ENCODE peak calls at places on chromosome 5, in five cellular contexts. F, N, B, R and Z are unnamed samples.
A peak's percentile ranks its signal among the peaks of the same experiment; 100 is the strongest.

GRCh38 chr5:34474573-34475021 is 181.5 kb upstream of the RAI14 start:
- DNase-seq in N (peak; percentile 40), F (peak; percentile 38), R (peak; percentile 64), B (no peak), Z (no peak)

GRCh38 chr5:32964246-32964645 is 253.1 kb downstream of the NPR3 start:
- DNase-seq in B (no peak), F (no peak), R (no peak), N (no peak), Z (no peak)

GRCh38 chr5:88675159-88675757 is 207.7 kb downstream of the MEF2C start:
- DNase-seq in B (no peak), F (no peak), R (no peak), N (no peak), Z (no peak)

GRCh38 chr5:148808864-148809642 is 17.4 kb upstream of the ADRB2 start:
- DNase-seq in B (peak; percentile 58), N (no peak), F (no peak), R (peak; percentile 38), Z (no peak)

GRCh38 chr5:134460551-134460950 is 48.9 kb upstream of the CDKN2AIPNL start:
- DNase-seq in N (no peak), B (no peak), R (no peak), F (no peak), Z (no peak)

GRCh38 chr5:34657550-34657921 is 1.4 kb downstream of the RAI14 start:
- DNase-seq in R (peak; percentile 37), F (no peak), N (peak; percentile 16), B (no peak), Z (no peak)

GRCh38 chr5:69265931-69266330 is 31.2 kb downstream of the CDK7 start:
- DNase-seq in F (no peak), R (peak; percentile 36), B (no peak), N (peak; percentile 15), Z (peak; percentile 85)

GRCh38 chr5:87912419-87912818 is 356.2 kb downstream of the TMEM161B start:
- DNase-seq in N (no peak), R (no peak), B (no peak), F (no peak), Z (no peak)

GRCh38 chr5:113612060-113612496 is 98.6 kb downstream of the YTHDC2 start:
- DNase-seq in N (peak; percentile 7), B (no peak), R (peak; percentile 39), F (no peak), Z (no peak)

GRCh38 chr5:175736652-175737051 is 78.8 kb downstream of the HRH2 start:
- DNase-seq in B (no peak), N (no peak), R (no peak), F (no peak), Z (no peak)

GRCh38 chr5:181100121-181101015 is 30.6 kb downstream of the OR2V1 start:
- DNase-seq in F (no peak), R (no peak), N (no peak), B (no peak), Z (peak; percentile 59)

DNA sequence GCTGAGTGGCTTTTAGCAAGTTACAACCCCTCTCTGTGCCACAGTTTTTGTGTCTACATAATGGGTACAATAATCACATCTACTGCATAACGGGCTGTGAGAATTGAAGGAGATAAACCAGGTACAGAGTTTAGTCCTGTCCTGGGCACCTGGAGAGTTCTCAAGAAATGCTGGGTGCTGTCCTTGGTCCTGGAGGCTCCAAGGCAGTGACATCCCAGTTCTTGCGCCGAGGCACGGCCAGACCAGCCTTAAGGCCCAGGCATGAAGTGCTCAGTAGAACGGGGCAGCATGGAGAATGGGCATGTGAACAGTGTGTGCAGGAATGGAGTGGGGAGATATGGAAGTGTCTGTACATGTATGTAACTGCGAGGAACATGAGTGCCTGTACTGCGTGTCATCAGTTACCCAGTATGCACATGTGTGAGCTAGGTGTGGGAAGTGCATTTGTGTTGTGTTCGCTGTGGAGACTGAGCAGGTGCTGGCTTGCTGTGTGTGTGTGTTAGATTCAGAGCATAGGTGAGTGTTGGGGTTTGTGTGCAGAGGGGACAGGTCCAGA is 6.3 kb upstream of the UNC5A start:
- DNase-seq in F (peak; percentile 40), N (no peak), B (no peak), R (peak; percentile 52), Z (peak; percentile 86)
- TF ChIP-seq SUZ12 in F (no peak), N (no peak), B (no peak), R (no peak), Z (no peak)

GRCh38 chr5:16619136-16619535 is 2.3 kb upstream of the RETREG1 start:
- DNase-seq in F (no peak), N (no peak), R (no peak), B (no peak), Z (no peak)
- TF ChIP-seq SUZ12 in F (no peak), N (no peak), R (no peak), B (no peak), Z (no peak)

GRCh38 chr5:136070486-136071285 is 41.9 kb downstream of the TGFBI start:
- DNase-seq in F (no peak), R (no peak), N (no peak), B (no peak), Z (no peak)
- TF ChIP-seq SUZ12 in F (no peak), R (no peak), N (no peak), B (no peak), Z (no peak)

DNA sequence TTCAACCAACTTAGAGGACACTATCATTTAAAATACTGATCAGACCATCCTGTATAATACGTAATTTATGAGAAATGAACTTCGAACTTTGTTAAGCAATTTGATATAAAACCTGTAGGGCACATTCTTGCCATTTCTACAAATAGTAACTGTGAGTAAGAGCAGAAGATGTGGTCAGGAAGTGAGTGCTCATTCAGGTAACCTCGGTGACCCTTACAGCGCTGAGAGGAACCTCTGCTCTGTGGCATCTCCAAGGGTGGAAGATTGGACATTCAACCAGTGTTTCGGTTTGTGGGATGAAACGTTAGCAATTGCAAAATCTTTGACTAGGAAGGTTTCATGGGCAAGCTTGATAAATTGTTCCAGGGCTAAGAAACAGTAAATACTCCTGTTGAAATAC is 194.8 kb upstream of the IRX2 start:
- DNase-seq in F (no peak), B (no peak), N (no peak), R (no peak), Z (no peak)
- TF ChIP-seq SUZ12 in F (no peak), B (no peak), N (no peak), R (no peak), Z (no peak)

GRCh38 chr5:151066920-151067319 is 13.9 kb downstream of the TNIP1 start:
- DNase-seq in N (no peak), R (no peak), B (no peak), F (no peak), Z (no peak)

GRCh38 chr5:151070449-151070848 is 10.4 kb downstream of the TNIP1 start:
- DNase-seq in N (no peak), B (no peak), F (no peak), R (no peak), Z (no peak)

GRCh38 chr5:151068571-151069197 is 12.2 kb downstream of the TNIP1 start:
- DNase-seq in R (no peak), F (no peak), B (no peak), N (no peak), Z (no peak)

GRCh38 chr5:151067632-151068031 is 13.2 kb downstream of the TNIP1 start:
- DNase-seq in N (no peak), B (no peak), F (no peak), R (no peak), Z (no peak)

DNA sequence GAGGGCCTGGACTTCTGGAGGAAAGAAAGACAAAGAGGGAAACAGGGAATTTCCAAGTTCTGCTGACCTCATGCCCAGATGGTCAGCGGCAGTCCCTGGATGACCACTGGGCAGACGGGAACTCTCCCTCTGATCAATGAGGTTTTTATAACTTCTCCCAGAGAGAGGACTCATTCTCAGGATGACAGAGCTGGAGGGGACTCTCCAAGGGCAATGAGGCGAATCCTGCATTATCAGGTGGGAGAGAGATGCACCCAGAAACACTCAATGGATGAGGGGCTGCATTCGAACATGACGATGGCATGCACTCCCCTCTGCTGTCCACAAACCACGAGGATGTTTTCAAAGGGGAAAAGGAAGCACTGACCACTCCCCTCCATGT is 12.7 kb downstream of the TNIP1 start:
- DNase-seq in R (no peak), N (no peak), F (no peak), B (no peak), Z (no peak)
- TF ChIP-seq SUZ12 in R (no peak), N (no peak), F (no peak), B (no peak), Z (no peak)

DNA sequence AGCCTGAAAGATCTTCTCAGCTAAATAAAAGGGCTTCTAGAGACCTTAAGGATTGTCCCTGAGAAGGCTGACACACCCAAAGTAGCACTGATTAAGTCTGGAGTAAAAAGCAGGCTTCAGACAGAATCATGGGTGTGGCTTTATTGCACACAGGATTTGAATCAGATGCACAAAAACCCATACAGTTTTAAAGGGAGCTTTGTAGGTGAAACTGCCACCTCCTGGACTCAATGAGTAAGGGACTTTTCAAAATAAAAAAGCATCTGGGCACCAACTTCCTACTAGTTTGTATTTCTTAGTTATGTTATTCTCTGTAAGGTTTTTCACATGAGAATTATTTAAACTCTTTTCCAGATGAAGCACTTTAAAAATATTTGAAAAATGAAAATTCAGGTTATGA is 129.4 kb downstream of the EDIL3 start:
- DNase-seq in N (peak; percentile 3), F (no peak), R (peak; percentile 15), B (no peak), Z (no peak)
- TF ChIP-seq SUZ12 in N (no peak), F (no peak), R (no peak), B (no peak), Z (no peak)

DNA sequence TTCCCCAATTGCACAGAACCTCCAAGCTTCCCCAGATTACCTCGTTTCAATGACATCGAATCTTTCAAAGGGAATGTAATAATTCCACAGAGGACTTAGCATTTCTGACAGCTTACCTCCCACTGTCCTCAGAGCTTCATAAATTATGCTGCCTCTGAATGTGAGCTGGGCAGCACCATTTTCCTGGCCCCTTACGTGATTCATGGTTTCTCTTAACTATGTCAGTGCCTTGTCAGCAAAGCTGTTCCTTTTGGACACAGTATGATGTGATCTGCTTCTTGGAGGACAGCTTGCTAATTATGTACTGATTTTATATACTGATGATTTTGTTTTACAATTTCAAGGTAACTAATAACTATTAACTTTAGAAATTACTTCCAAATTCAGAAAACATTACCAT is 27.7 kb upstream of the SSBP2 start:
- DNase-seq in R (no peak), N (no peak), F (no peak), B (no peak), Z (no peak)
- TF ChIP-seq SUZ12 in R (no peak), N (no peak), F (no peak), B (no peak), Z (no peak)

DNA sequence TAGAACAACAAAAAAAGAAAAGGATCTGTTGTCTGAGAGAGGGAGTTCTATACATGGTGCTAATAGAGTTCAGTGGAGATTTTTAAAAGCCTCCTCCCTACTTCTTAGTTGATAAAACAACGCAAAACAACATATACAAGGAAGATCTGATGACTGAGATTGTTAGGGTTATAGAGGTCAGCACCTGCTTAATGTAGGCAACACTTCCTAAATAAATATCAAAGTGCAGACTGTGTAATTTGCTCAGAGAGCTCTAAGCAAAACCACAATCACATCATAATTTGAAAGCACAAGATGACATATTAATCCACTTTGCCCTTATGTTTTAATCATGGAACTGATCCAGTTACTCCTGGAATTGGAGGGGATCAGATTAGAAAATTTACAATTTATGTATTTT is 474.5 kb downstream of the PRR16 start:
- DNase-seq in F (no peak), N (no peak), B (no peak), R (no peak), Z (no peak)
- TF ChIP-seq SUZ12 in F (no peak), N (no peak), B (no peak), R (no peak), Z (no peak)

DNA sequence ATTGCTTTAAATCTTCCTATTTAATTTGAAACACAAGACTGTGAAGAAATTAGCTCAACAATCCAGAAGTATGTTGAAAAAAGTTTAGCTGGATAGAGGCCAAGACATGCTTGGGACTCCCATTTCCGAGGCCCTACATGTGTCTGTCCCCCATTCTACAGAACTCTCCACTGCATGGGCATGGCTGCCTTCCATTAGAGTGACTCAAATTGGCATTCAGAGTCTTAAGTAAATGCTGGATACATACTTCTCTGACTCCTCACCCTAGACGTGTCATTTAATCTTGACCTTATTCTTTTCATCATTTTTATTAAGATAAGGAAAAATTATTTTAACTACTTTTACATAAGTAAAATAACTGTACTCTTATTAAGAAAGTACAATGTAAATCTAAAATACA is 530.4 kb upstream of the CDH9 start:
- DNase-seq in F (no peak), R (no peak), N (no peak), B (no peak), Z (no peak)
- TF ChIP-seq SUZ12 in F (no peak), R (no peak), N (no peak), B (no peak), Z (no peak)